ENCODE peak calls at places on chromosomes 3 and 15, in ten cellular contexts. I, E, K, F, O, N, X, J, H and R are unnamed samples.

GRCh38 chr15:31338318-31338878 is 11.8 kb downstream of the KLF13 start:
- DNase-seq in X (no peak), H (no peak), E (no peak), N (no peak), F (no peak), O (no peak), I (peak; percentile 66), J (no peak), K (no peak), R (peak; percentile 70)

GRCh38 chr3:127777861-127778711 is 44.2 kb downstream of the MGLL start:
- DNase-seq in N (no peak), X (no peak), O (no peak), F (no peak), K (no peak), J (peak; percentile 44), H (no peak), I (no peak), E (no peak), R (peak; percentile 13)

GRCh38 chr3:194573680-194574437 is 59.4 kb downstream of the TMEM44 start:
- DNase-seq in K (no peak), I (no peak), N (peak; percentile 60), O (no peak), H (peak; percentile 33), F (peak; percentile 20), E (peak; percentile 84), J (peak; percentile 68), X (peak; percentile 69), R (peak; percentile 55)

GRCh38 chr3:38738630-38739395 is 77.2 kb downstream of the SCN10A start:
- DNase-seq in K (no peak), F (no peak), E (peak; percentile 92), N (peak; percentile 63), O (no peak), J (peak; percentile 62), I (no peak), H (peak; percentile 63), X (peak; percentile 62), R (no peak)

GRCh38 chr3:160400048-160400630 is 689 bp downstream of the SMC4 start:
- DNase-seq in H (no peak), K (peak; percentile 73), F (no peak), X (peak; percentile 67), E (no peak), J (peak; percentile 54), I (peak; percentile 75), N (peak; percentile 61), O (no peak), R (peak; percentile 39)

GRCh38 chr3:129106320-129106719 is 15.3 kb downstream of the RAB43 start:
- DNase-seq in J (no peak), H (no peak), F (no peak), X (no peak), O (no peak), N (no peak), E (peak; percentile 52), I (no peak), K (no peak), R (no peak)

GRCh38 chr3:171640520-171641412 is 169.5 kb downstream of the PLD1 start:
- DNase-seq in E (peak; percentile 77), N (peak; percentile 81), H (no peak), I (no peak), O (no peak), F (no peak), K (no peak), X (no peak), J (peak; percentile 42), R (no peak)

GRCh38 chr15:58525926-58526538 is 94.2 kb downstream of the LIPC start:
- DNase-seq in H (no peak), O (no peak), E (no peak), J (no peak), K (no peak), N (no peak), I (no peak), X (no peak), F (no peak), R (no peak)

GRCh38 chr3:195895078-195895899 is 13.1 kb downstream of the TNK2 start:
- DNase-seq in F (peak; percentile 70), I (peak; percentile 73), J (peak; percentile 79), O (no peak), K (no peak), N (peak; percentile 60), H (no peak), E (peak; percentile 80), X (peak; percentile 71), R (peak; percentile 52)

GRCh38 chr3:195896361-195897080 is 11.8 kb downstream of the TNK2 start:
- DNase-seq in J (peak; percentile 74), H (no peak), F (no peak), O (no peak), N (peak; percentile 81), X (no peak), K (no peak), E (peak; percentile 61), I (peak; percentile 83), R (no peak)

GRCh38 chr3:195897853-195898415 is 10.4 kb downstream of the TNK2 start:
- DNase-seq in I (peak; percentile 60), X (peak; percentile 92), E (peak; percentile 78), H (no peak), F (no peak), J (no peak), N (no peak), K (no peak), O (no peak), R (no peak)

GRCh38 chr3:195895900-195896360 is 12.4 kb downstream of the TNK2 start:
- DNase-seq in F (peak; percentile 80), X (peak; percentile 87), E (peak; percentile 67), J (peak; percentile 70), K (peak; percentile 88), O (peak; percentile 45), H (no peak), I (peak; percentile 85), N (peak; percentile 51), R (peak; percentile 77)

DNA sequence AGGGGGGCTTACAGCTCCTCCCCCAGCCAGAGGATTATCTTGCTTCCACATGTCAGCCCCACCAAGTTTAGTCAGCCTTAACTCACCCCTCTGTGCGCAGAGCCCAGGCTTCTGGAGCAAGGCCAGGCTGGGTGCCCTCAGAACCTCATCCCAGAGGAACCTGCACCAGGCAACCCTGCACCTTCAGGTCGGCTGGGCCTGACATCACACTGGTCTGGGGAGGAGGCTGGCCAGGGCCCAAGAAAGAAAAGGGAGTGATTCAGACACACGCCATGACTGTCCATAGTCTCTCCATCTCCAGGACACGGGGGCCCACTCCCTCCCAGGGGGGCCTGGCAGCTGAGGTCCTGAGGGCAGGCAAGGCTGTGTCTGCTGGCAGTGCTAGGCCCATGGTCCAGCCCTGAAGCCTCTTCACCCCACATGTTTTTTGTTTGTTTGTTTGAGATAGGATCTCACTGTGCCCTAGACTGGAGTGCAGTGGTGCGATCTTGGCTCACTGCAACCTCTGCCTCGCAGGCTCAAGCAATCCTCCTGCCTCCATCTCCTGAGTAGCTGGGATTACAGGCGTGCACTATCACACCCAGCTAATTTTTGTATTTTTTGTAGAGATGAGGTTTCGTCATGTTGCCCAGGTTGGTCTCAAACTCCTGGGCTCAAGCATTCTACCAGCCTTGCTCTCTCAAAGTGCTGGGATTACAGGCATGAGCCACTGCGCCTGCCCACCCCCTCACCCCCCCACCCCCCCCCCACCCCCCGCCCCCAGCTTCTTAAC is 11.1 kb downstream of the TNK2 start:
- DNase-seq in X (peak; percentile 61), H (no peak), N (peak; percentile 35), E (no peak), I (peak; percentile 77), K (no peak), F (no peak), J (peak; percentile 51), O (no peak), R (peak; percentile 79)
- H3K4me3 ChIP-seq in X (no peak overlapping the region), H (no peak overlapping the region), N (no peak overlapping the region), E (no peak overlapping the region), I (no peak overlapping the region), K (peak overlapping the region; percentile 70), F (no peak overlapping the region), J (no peak overlapping the region), O (no peak overlapping the region), R (peak overlapping the region; percentile 82)

GRCh38 chr3:181458857-181459256 is 252.9 kb upstream of the SOX2 start:
- DNase-seq in N (no peak), F (no peak), X (no peak), H (no peak), E (no peak), I (no peak), J (no peak), O (no peak), K (no peak), R (no peak)
- H3K27ac ChIP-seq in N (no peak overlapping the region), F (no peak overlapping the region), X (no peak overlapping the region), H (no peak overlapping the region), E (no peak overlapping the region), I (no peak overlapping the region), J (no peak overlapping the region), O (peak overlapping the region; percentile 76), K (no peak overlapping the region), R (no peak overlapping the region)

GRCh38 chr15:69413822-69414701 is at the start of gene KIF23:
- DNase-seq in K (peak; percentile 92), H (peak; percentile 82), X (peak; percentile 99), J (peak; percentile 96), E (peak; percentile 98), O (peak; percentile 70), N (peak; percentile 95), I (peak; percentile 93), F (peak; percentile 88), R (peak; percentile 94)

GRCh38 chr15:69417581-69417980 is 3.4 kb downstream of the KIF23 start:
- DNase-seq in K (no peak), J (no peak), E (no peak), X (no peak), H (no peak), F (no peak), N (no peak), O (no peak), I (no peak), R (no peak)

GRCh38 chr15:69412701-69413100 is 1.4 kb upstream of the KIF23 start:
- DNase-seq in H (no peak), K (no peak), N (no peak), E (no peak), X (peak; percentile 87), F (no peak), J (no peak), I (no peak), O (no peak), R (no peak)

GRCh38 chr15:69414702-69415161 is 583 bp downstream of the KIF23 start:
- DNase-seq in N (peak; percentile 79), X (peak; percentile 88), J (peak; percentile 69), F (no peak), O (no peak), E (peak; percentile 81), K (no peak), H (no peak), I (no peak), R (no peak)

GRCh38 chr15:69415381-69415780 is 1.2 kb downstream of the KIF23 start:
- DNase-seq in H (no peak), E (no peak), X (no peak), F (no peak), K (no peak), J (no peak), N (no peak), O (no peak), I (no peak), R (no peak)
- H3K4me3 ChIP-seq in H (peak overlapping the region; percentile 26), E (peak overlapping the region; percentile 64), X (no peak overlapping the region), F (no peak overlapping the region), K (peak overlapping the region; percentile 62), J (peak overlapping the region; percentile 76), N (peak overlapping the region; percentile 66), O (no peak overlapping the region), I (peak overlapping the region; percentile 95), R (no peak overlapping the region)

DNA sequence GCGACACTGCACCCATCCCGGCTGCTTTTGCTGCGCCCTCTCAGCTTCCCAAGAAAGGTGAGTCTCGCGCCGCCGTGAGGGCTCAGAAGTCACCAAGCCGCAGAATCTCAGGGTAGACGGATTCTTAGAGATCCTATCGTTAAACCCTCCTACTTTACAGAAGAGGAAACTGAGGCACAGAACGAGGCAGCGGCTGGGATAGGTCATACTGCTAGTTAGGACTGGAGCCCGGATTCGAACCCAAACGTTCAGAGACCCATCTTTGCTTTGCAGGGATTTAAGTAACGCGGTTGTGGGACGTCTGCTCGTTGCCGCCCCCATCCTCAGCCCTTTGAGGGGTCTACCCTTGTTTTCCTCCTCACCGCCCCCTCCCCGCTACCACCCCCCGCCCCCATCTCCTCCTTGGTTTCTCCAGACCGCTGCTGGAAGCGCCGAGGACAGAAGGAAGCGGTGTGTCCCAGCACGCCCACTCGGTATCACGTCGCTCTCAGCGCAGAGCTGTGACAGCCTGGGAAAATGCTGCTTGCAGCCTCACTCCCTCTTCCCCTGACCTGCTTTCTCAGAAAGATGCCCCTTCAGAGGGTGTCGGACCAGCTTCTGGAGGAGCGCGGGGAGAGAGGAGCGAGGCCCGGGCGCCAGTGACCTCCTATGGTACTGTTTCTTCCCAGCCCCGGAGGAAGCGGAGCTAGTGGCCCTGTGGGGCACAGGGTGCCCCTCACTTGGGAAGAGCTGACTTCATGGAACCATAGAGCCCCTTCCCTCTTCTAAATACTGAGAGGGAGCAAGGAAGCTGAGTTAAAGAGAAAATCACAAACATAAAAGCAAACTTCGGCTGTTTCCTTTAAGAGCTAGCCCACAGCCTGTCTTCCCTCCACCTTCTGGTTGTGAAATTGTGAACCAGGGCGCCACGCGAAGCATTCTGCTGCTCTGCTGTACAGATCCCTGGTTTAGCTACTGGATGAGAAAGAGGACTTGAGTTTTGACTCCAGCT is 573 bp downstream of the IL1RAP start:
- DNase-seq in H (no peak), E (peak; percentile 50), F (peak; percentile 38), X (peak; percentile 63), I (peak; percentile 71), O (peak; percentile 22), J (peak; percentile 62), N (peak; percentile 53), K (peak; percentile 70), R (peak; percentile 38)
- H3K27ac ChIP-seq in H (no peak overlapping the region), E (no peak overlapping the region), F (peak overlapping the region; percentile 55), X (no peak overlapping the region), I (peak overlapping the region; percentile 80), O (peak overlapping the region; percentile 83), J (peak overlapping the region; percentile 67), N (no peak overlapping the region), K (peak overlapping the region; percentile 81), R (peak overlapping the region; percentile 78)